ENCODE peak calls at places on chromosome 5, in six cellular contexts. One of them, this sample, is unnamed.
A peak's percentile ranks its signal among the peaks of the same experiment; 100 is the strongest.

GRCh38 chr5:131393498-131393968 is 129.7 kb downstream of the CDC42SE2 start:
- DNase-seq in HepG2: no peak
- DNase-seq in keratinocyte: no peak
- DNase-seq in astrocyte: peak; percentile 73
- DNase-seq in endothelial cell of umbilical vein: peak; percentile 72
- DNase-seq in fibroblast of lung: peak; percentile 12
- DNase-seq in this sample: no peak

GRCh38 chr5:138901716-138902115 is 26.6 kb upstream of the LRRTM2 start:
- DNase-seq in HepG2: no peak
- DNase-seq in keratinocyte: no peak
- DNase-seq in astrocyte: no peak
- DNase-seq in endothelial cell of umbilical vein: no peak
- DNase-seq in fibroblast of lung: no peak
- DNase-seq in this sample: no peak

GRCh38 chr5:149195337-149195887 is 54.1 kb downstream of the ABLIM3 start:
- DNase-seq in HepG2: no peak
- DNase-seq in keratinocyte: no peak
- DNase-seq in astrocyte: no peak
- DNase-seq in endothelial cell of umbilical vein: no peak
- DNase-seq in fibroblast of lung: no peak
- DNase-seq in this sample: no peak

GRCh38 chr5:80541392-80541791 is 28.7 kb downstream of the ANKRD34B start:
- DNase-seq in HepG2: no peak
- DNase-seq in keratinocyte: no peak
- DNase-seq in astrocyte: no peak
- DNase-seq in endothelial cell of umbilical vein: no peak
- DNase-seq in fibroblast of lung: no peak
- DNase-seq in this sample: no peak

GRCh38 chr5:66658516-66658915 is 62.3 kb downstream of the MAST4 start:
- DNase-seq in HepG2: no peak
- DNase-seq in keratinocyte: no peak
- DNase-seq in astrocyte: no peak
- DNase-seq in endothelial cell of umbilical vein: no peak
- DNase-seq in fibroblast of lung: no peak
- DNase-seq in this sample: no peak

GRCh38 chr5:150300496-150301169 is 2.1 kb downstream of the ARSI start:
- DNase-seq in HepG2: no peak
- DNase-seq in keratinocyte: no peak
- DNase-seq in astrocyte: no peak
- DNase-seq in endothelial cell of umbilical vein: no peak
- DNase-seq in fibroblast of lung: no peak
- DNase-seq in this sample: no peak

GRCh38 chr5:170330568-170331054 is 33.0 kb upstream of the LCP2 start:
- DNase-seq in HepG2: no peak
- DNase-seq in keratinocyte: no peak
- DNase-seq in astrocyte: no peak
- DNase-seq in endothelial cell of umbilical vein: no peak
- DNase-seq in fibroblast of lung: no peak
- DNase-seq in this sample: no peak

GRCh38 chr5:138448481-138449398 is 9.9 kb downstream of the REEP2 start:
- DNase-seq in HepG2: no peak
- DNase-seq in keratinocyte: no peak
- DNase-seq in astrocyte: no peak
- DNase-seq in endothelial cell of umbilical vein: no peak
- DNase-seq in fibroblast of lung: peak; percentile 39
- DNase-seq in this sample: no peak

DNA sequence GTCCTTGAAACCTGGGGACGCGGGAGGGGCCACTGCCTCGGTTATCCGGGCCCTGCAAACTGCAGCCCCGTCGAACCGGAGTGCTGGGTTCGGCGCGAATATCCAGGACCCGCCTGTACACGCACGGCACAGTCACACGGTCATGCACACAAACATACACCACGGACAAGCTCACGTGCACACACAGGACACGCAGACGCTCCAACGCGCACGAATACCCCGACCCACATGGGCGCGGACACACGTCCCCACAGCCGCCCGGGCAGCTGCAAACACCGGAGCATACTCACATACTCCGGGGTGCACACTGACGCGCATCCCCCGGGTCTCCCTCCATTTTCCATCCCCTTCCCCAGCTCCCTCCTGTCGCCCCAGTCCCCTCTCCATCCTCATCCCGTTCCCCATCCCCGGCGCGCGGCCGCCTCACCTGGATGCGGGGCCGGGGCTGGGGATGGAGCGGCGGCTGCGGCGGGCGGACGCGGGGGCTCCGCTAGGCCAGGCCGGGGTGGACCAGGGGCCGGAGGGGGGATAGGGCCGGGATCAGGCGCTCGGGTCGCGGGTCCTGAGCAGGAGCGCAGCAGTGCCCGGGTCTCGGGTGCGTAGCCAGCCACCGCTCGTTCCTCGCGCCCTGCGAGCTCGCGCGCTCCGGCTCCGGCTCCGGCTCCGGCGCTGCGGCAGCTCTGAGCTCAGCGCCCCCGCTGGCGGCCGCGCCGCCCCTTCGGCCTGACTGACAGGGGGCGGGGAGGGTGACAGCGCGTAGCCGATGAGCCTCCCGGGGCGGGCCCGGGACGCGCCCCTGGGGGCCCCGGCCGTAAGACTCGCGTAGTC is at the start of the genes EIF4E1B and SNCB:
- DNase-seq in HepG2: no peak
- DNase-seq in keratinocyte: no peak
- DNase-seq in astrocyte: no peak
- DNase-seq in endothelial cell of umbilical vein: peak; percentile 49
- DNase-seq in fibroblast of lung: peak; percentile 30
- DNase-seq in this sample: peak; percentile 65
- TF ChIP-seq EZH2 in HepG2: peak; percentile 42
- TF ChIP-seq EZH2 in keratinocyte: peak; percentile 52
- TF ChIP-seq EZH2 in astrocyte: peak; percentile 88
- TF ChIP-seq EZH2 in endothelial cell of umbilical vein: peak; percentile 88
- TF ChIP-seq EZH2 in fibroblast of lung: peak; percentile 94
- TF ChIP-seq EZH2 in this sample: peak; percentile 45

DNA sequence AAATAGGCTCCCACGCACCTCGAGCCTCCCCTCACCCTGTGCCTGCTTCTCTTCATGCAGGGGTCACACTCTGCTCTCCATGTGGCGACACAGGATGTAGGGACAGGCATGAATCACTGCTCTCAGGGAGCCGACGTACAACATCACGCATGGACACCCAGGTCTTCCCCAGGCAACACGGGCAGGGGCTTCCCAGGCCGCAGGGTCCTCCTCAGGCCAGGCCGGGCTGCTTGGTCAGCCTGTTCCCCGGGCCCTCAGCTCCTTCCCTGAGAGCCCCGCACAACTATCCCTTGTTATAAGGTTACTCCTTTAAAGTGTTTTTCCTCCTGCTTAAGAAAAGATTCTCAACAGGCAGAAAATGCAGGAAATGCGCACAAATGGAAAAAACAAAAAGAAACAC is 1.1 kb downstream of the SLC6A18 start:
- DNase-seq in HepG2: no peak
- DNase-seq in keratinocyte: no peak
- DNase-seq in astrocyte: no peak
- DNase-seq in endothelial cell of umbilical vein: no peak
- DNase-seq in fibroblast of lung: no peak
- DNase-seq in this sample: no peak
- TF ChIP-seq EZH2 in HepG2: no peak
- TF ChIP-seq EZH2 in keratinocyte: no peak
- TF ChIP-seq EZH2 in astrocyte: no peak
- TF ChIP-seq EZH2 in endothelial cell of umbilical vein: no peak
- TF ChIP-seq EZH2 in fibroblast of lung: no peak
- TF ChIP-seq EZH2 in this sample: no peak

GRCh38 chr5:61331407-61332368 is at the start of gene ZSWIM6:
- DNase-seq in HepG2: peak; percentile 85
- DNase-seq in keratinocyte: peak; percentile 88
- DNase-seq in astrocyte: peak; percentile 97
- DNase-seq in endothelial cell of umbilical vein: peak; percentile 99
- DNase-seq in fibroblast of lung: peak; percentile 100
- DNase-seq in this sample: peak; percentile 93
- TF ChIP-seq EZH2 in HepG2: no peak
- TF ChIP-seq EZH2 in keratinocyte: no peak
- TF ChIP-seq EZH2 in astrocyte: peak; percentile 86
- TF ChIP-seq EZH2 in endothelial cell of umbilical vein: no peak
- TF ChIP-seq EZH2 in fibroblast of lung: no peak
- TF ChIP-seq EZH2 in this sample: no peak

DNA sequence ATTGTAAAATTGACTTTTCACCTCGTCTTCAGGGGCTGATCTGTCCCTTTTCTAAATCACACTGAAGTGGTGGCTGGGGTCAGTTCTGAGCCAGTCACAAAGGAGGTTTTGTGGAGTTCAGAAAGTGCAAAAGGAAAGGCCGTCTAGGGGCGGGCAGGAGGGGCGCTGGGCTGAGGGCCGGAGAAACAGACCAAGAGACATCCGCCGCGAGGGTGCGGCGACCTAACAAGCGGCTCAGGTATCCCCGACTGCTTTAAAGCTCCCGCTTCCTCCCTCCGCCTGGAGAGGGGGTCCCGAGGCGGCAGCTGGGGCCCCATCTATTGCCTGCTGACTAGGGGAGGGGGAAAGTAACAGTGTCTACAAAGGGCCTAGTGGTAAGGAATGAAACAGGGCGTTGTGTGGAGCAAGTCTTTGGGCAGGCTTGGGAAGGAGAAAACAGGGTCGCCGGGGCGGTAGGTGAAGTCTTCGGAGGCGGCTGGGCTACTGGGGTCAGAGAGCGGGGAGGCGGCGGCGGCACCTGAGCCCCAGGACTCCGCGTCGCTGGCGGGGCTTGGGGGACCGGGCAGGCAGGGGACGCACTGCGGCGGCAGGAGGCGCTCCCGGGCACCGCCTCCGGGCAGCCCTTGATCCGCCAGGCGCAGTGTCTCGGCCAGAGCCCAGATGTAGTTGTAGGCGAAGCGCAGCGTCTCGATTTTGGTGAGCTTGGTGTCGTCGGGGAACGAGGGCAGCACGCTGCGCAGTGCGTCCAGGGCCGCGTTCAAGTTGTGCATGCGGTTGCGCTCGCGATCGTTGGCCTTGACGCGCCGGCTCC is 950 bp downstream of the NEUROG1 start:
- DNase-seq in HepG2: no peak
- DNase-seq in keratinocyte: no peak
- DNase-seq in astrocyte: no peak
- DNase-seq in endothelial cell of umbilical vein: no peak
- DNase-seq in fibroblast of lung: no peak
- DNase-seq in this sample: no peak
- TF ChIP-seq EZH2 in HepG2: no peak
- TF ChIP-seq EZH2 in keratinocyte: no peak
- TF ChIP-seq EZH2 in astrocyte: peak; percentile 68
- TF ChIP-seq EZH2 in endothelial cell of umbilical vein: peak; percentile 99
- TF ChIP-seq EZH2 in fibroblast of lung: peak; percentile 66
- TF ChIP-seq EZH2 in this sample: no peak

This sample was measured in PC-3.